ENCODE peak calls at places on chromosomes 1 and 21, in four cellular contexts. One of them, this sample, is unnamed.

GRCh38 chr1:208167229-208167869 is 76.8 kb downstream of the PLXNA2 start:
- DNase-seq in A549: no peak
- DNase-seq in HepG2: no peak
- DNase-seq in K562: no peak
- DNase-seq in this sample: no peak

GRCh38 chr1:222034790-222035189 is 292.9 kb upstream of the DUSP10 start:
- DNase-seq in A549: no peak
- DNase-seq in HepG2: no peak
- DNase-seq in K562: no peak
- DNase-seq in this sample: no peak

GRCh38 chr21:16308269-16308668 is 578.5 kb downstream of the USP25 start:
- DNase-seq in A549: no peak
- DNase-seq in HepG2: no peak
- DNase-seq in K562: no peak
- DNase-seq in this sample: no peak

GRCh38 chr1:14108356-14109275 is 408.6 kb downstream of the PRDM2 start:
- DNase-seq in A549: no peak
- DNase-seq in HepG2: no peak
- DNase-seq in K562: no peak
- DNase-seq in this sample: no peak

GRCh38 chr1:166080277-166080964 is 86.4 kb downstream of the FAM78B start:
- DNase-seq in A549: no peak
- DNase-seq in HepG2: no peak
- DNase-seq in K562: no peak
- DNase-seq in this sample: no peak

GRCh38 chr21:26686278-26686677 is 113.2 kb upstream of the CYYR1 start:
- DNase-seq in A549: peak; percentile 41
- DNase-seq in HepG2: no peak
- DNase-seq in K562: no peak
- DNase-seq in this sample: peak; percentile 22

GRCh38 chr1:200628223-200628868 is 7.8 kb upstream of the KIF14 start:
- DNase-seq in A549: no peak
- DNase-seq in HepG2: no peak
- DNase-seq in K562: no peak
- DNase-seq in this sample: no peak

GRCh38 chr1:112083487-112083886 is 94.0 kb upstream of the KCND3 start:
- DNase-seq in A549: no peak
- DNase-seq in HepG2: no peak
- DNase-seq in K562: no peak
- DNase-seq in this sample: no peak

GRCh38 chr21:45516671-45517151 is 25.5 kb downstream of the SLC19A1 start:
- DNase-seq in A549: no peak
- DNase-seq in HepG2: no peak
- DNase-seq in K562: no peak
- DNase-seq in this sample: no peak

GRCh38 chr1:167121375-167122120 is 27.7 kb downstream of the STYXL2 start:
- DNase-seq in A549: peak; percentile 58
- DNase-seq in HepG2: no peak
- DNase-seq in K562: no peak
- DNase-seq in this sample: peak; percentile 58

GRCh38 chr1:99969260-99969728 is 502 bp upstream of the SLC35A3 start:
- DNase-seq in A549: peak; percentile 10
- DNase-seq in HepG2: no peak
- DNase-seq in K562: peak; percentile 16
- DNase-seq in this sample: no peak

GRCh38 chr1:177181631-177182291 is 11.0 kb downstream of the BRINP2 start:
- DNase-seq in A549: peak; percentile 65
- DNase-seq in HepG2: peak; percentile 21
- DNase-seq in K562: peak; percentile 81
- DNase-seq in this sample: peak; percentile 92

GRCh38 chr1:236016782-236017400 is 48.0 kb downstream of the NID1 start:
- DNase-seq in A549: peak; percentile 14
- DNase-seq in HepG2: no peak
- DNase-seq in K562: no peak
- DNase-seq in this sample: no peak

GRCh38 chr1:26993237-26994019 is at the start of gene TRNP1:
- DNase-seq in A549: peak; percentile 91
- DNase-seq in HepG2: peak; percentile 88
- DNase-seq in K562: peak; percentile 99
- DNase-seq in this sample: peak; percentile 86

GRCh38 chr1:179143332-179143731 is 61.5 kb downstream of the TOR3A start:
- DNase-seq in A549: peak; percentile 71
- DNase-seq in HepG2: no peak
- DNase-seq in K562: no peak
- DNase-seq in this sample: no peak

GRCh38 chr1:179145521-179145920 is 63.7 kb downstream of the TOR3A start:
- DNase-seq in A549: no peak
- DNase-seq in HepG2: no peak
- DNase-seq in K562: no peak
- DNase-seq in this sample: no peak

GRCh38 chr1:179142889-179143299 is 61.0 kb downstream of the TOR3A start:
- DNase-seq in A549: peak; percentile 88
- DNase-seq in HepG2: peak; percentile 33
- DNase-seq in K562: no peak
- DNase-seq in this sample: no peak

GRCh38 chr1:179144621-179145020 is 62.8 kb downstream of the TOR3A start:
- DNase-seq in A549: no peak
- DNase-seq in HepG2: no peak
- DNase-seq in K562: no peak
- DNase-seq in this sample: no peak

DNA sequence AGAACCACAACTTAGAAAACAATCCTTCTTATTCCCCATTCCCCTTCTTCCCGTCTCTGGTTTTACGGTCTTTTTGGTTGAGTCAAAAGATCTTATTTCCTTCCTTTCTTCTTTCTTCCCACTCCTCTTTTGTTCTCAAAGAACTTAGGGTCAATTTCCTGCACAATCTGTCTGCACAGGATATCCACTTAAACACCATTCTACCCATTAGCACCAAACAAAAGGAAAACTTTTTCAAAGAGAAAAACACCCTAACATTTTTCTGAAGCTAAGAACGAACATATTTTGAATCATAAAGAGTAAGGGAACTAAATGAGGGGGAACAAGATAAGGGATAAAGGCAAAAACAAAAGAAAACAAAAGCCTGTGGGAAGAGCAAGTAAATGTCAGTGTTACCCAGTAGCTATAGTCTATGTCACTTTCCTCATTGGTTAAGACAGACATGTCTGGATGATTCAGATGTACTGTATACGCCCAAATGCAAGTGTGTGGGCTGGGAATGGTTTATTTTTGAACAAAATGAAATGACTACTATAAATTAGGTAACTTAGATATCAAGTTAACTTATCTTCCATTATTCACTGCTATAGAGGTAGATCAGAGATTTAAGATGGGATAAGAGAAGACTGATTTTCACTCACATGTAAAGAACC is 59.8 kb downstream of the TOR3A start:
- DNase-seq in A549: peak; percentile 26
- DNase-seq in HepG2: no peak
- DNase-seq in K562: no peak
- DNase-seq in this sample: no peak
- TF ChIP-seq NR3C1 in A549: no peak
- TF ChIP-seq NR3C1 in HepG2: no peak
- TF ChIP-seq NR3C1 in K562: no peak
- TF ChIP-seq NR3C1 in this sample: no peak

GRCh38 chr1:117782056-117782455 is 147.4 kb downstream of the GDAP2 start:
- DNase-seq in A549: no peak
- DNase-seq in HepG2: no peak
- DNase-seq in K562: no peak
- DNase-seq in this sample: no peak
- TF ChIP-seq NR3C1 in A549: no peak
- TF ChIP-seq NR3C1 in HepG2: no peak
- TF ChIP-seq NR3C1 in K562: no peak
- TF ChIP-seq NR3C1 in this sample: no peak

DNA sequence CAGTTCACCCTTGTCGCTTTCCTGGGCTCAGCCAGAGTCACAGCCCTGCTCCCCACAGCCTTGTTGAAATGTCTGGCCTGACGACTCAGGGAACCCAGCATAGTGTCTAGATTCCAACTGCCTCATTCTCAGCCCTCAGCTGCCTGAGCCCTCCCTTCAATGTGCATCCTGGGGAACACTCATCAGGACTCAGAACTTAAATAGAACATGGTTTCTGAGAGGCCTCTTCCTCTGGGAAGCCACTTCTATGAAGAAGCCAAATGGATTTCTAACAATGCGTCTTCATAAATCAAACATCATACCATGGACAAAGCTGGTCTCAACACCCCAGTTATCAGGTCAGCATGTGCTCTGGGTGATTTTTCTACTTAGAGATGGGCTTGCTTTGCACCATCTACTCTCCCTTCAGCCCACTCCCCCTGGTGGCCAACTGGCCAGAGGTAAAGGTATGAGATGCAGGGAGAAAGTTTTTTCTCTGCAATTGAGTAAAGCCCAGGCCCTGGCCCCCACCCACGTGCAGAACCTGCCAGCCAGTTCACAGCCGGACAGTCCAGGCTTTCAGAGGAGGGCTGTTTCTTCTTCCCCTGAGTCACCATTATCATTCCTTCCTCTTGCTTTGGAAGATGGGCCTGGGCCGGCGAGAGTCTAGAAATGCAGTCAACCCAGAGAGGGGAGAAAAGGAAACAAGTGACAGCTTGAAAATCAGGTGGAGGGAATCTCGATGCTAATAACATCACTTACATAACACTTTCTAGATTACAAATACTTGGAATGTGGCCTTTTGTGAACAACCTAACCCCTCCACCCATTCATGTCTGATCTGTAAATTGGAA is 32.1 kb downstream of the CD244 start:
- DNase-seq in A549: peak; percentile 73
- DNase-seq in HepG2: peak; percentile 40
- DNase-seq in K562: peak; percentile 58
- DNase-seq in this sample: peak; percentile 91
- TF ChIP-seq NR3C1 in A549: no peak
- TF ChIP-seq NR3C1 in HepG2: no peak
- TF ChIP-seq NR3C1 in K562: no peak
- TF ChIP-seq NR3C1 in this sample: no peak

GRCh38 chr1:24319962-24320361 is 805 bp downstream of the GRHL3 start:
- DNase-seq in A549: no peak
- DNase-seq in HepG2: no peak
- DNase-seq in K562: no peak
- DNase-seq in this sample: no peak
- TF ChIP-seq NR3C1 in A549: no peak
- TF ChIP-seq NR3C1 in HepG2: no peak
- TF ChIP-seq NR3C1 in K562: no peak
- TF ChIP-seq NR3C1 in this sample: no peak

This sample was measured in WTC11.